ENCODE peak calls at places on chromosome 2, in ten cellular contexts. A is stimulated activated CD4-positive, alpha-beta T cell treated with anti-CD3 and anti-CD28 coated beads, Interleukin-12 subunit alpha, Interleukin-12 subunit beta, amount 100 ng/mL, for 48 hours; W is lower lobe of right lung; J is activated naive CD4-positive, alpha-beta T cell; N is RWPE1; Y is T-helper 1 cell; S is fibroblast of gingiva; F is pulmonary artery endothelial cell; D is amygdala; X is activated T-cell treated with anti-CD3 and anti-CD28 coated beads, Interleukin-2, amount 50 U/mL, for 4 hours. R is an unnamed sample.

GRCh38 chr2:31255911-31256571 is 22.1 kb downstream of the EHD3 start:
- DNase-seq in A (no peak), W (no peak), J (no peak), N (peak; percentile 56), Y (no peak), S (no peak), F (no peak), D (no peak), X (no peak), R (no peak)

GRCh38 chr2:29663266-29663665 is 258.1 kb downstream of the ALK start:
- DNase-seq in A (no peak), W (no peak), J (no peak), N (peak; percentile 67), Y (no peak), S (peak; percentile 67), F (no peak), D (no peak), X (no peak), R (no peak)

GRCh38 chr2:224729435-224729834 is 13.3 kb upstream of the CCDC195 start:
- DNase-seq in A (no peak), W (no peak), J (no peak), N (no peak), Y (no peak), S (no peak), F (no peak), D (no peak), X (no peak), R (no peak)

GRCh38 chr2:200506679-200507078 is 3.2 kb downstream of the KCTD18 start:
- DNase-seq in A (no peak), W (no peak), J (no peak), N (no peak), Y (no peak), S (no peak), F (no peak), D (no peak), X (no peak), R (no peak)

GRCh38 chr2:182668671-182669070 is 47.4 kb upstream of the DNAJC10 start:
- DNase-seq in A (no peak), W (no peak), J (no peak), N (no peak), Y (no peak), S (no peak), F (no peak), D (no peak), X (no peak), R (no peak)

GRCh38 chr2:176085861-176086771 is 2.4 kb upstream of the EVX2 start:
- DNase-seq in A (no peak), W (no peak), J (no peak), N (peak; percentile 21), Y (no peak), S (peak; percentile 16), F (no peak), D (no peak), X (no peak), R (no peak)

GRCh38 chr2:195047955-195048354 is 609.1 kb upstream of the SLC39A10 start:
- DNase-seq in A (no peak), W (no peak), J (no peak), N (no peak), Y (no peak), S (no peak), F (no peak), D (no peak), X (no peak), R (no peak)

GRCh38 chr2:152571035-152571766 is 146.1 kb downstream of the PRPF40A start:
- DNase-seq in A (no peak), W (no peak), J (no peak), N (peak; percentile 58), Y (no peak), S (peak; percentile 49), F (no peak), D (no peak), X (no peak), R (no peak)

GRCh38 chr2:100941646-100942240 is 60.3 kb upstream of the RPL31 start:
- DNase-seq in A (no peak), W (no peak), J (no peak), N (no peak), Y (no peak), S (peak; percentile 65), F (no peak), D (no peak), X (no peak), R (no peak)